ENCODE peak calls at places on chromosomes 7 and 10, in six cellular contexts. K is NCI-H2029 treated with DMSO at 0.1 percent for 48 hours, Q is amygdala, Z is endodermal cell, X is ovary, D is IMR-90. V is an unnamed sample.

GRCh38 chr10:28179490-28180099 is 123.3 kb downstream of the MPP7 start:
- DNase-seq in K (no peak), Z (no peak), D (peak), X (no peak), Q (no peak), V (peak)

GRCh38 chr10:6659451-6659850 is 79.4 kb upstream of the PRKCQ start:
- DNase-seq in K (no peak), Q (no peak), D (no peak), Z (no peak), X (no peak), V (no peak)

GRCh38 chr7:13259908-13260307 is 572.5 kb downstream of the ARL4A start:
- DNase-seq in X (no peak), K (no peak), D (no peak), Z (no peak), Q (no peak), V (no peak)

GRCh38 chr7:158407581-158408331 is 179.9 kb downstream of the PTPRN2 start:
- DNase-seq in Z (no peak), K (no peak), Q (no peak), X (no peak), D (no peak), V (peak)

GRCh38 chr7:70893985-70894722 is 237.8 kb upstream of the GALNT17 start:
- DNase-seq in D (no peak), K (no peak), Q (no peak), X (no peak), Z (peak), V (no peak)

GRCh38 chr10:90227259-90227658 is 525.9 kb downstream of the KIF20B start:
- DNase-seq in D (peak), K (no peak), Q (no peak), Z (no peak), X (no peak), V (no peak)

GRCh38 chr7:138024765-138025164 is 22.9 kb upstream of the CREB3L2 start:
- DNase-seq in K (no peak), X (no peak), D (no peak), Z (no peak), Q (no peak), V (no peak)

GRCh38 chr7:27148776-27149641 is 1.4 kb upstream of the HOXA6 start:
- DNase-seq in Q (no peak), K (no peak), Z (peak), X (no peak), D (no peak), V (no peak)

GRCh38 chr10:86944471-86944870 is 12.9 kb downstream of the MMRN2 start:
- DNase-seq in D (peak), Q (no peak), K (no peak), X (no peak), Z (no peak), V (no peak)

GRCh38 chr10:11646450-11646849 is 35.0 kb upstream of the USP6NL start:
- DNase-seq in X (no peak), K (no peak), Z (no peak), D (no peak), Q (no peak), V (peak)

GRCh38 chr10:478471-479245 is 210.8 kb downstream of the DIP2C start:
- DNase-seq in Z (peak), X (no peak), Q (no peak), D (no peak), K (no peak), V (no peak)

GRCh38 chr7:149071641-149072437 is 18.7 kb downstream of the ZNF786 start:
- DNase-seq in K (no peak), X (peak), Z (peak), D (peak), Q (no peak), V (no peak)

GRCh38 chr7:56062382-56062781 is 1.7 kb upstream of the SUMF2 start:
- DNase-seq in K (no peak), X (no peak), Z (no peak), D (peak), Q (no peak), V (no peak)

GRCh38 chr10:58637372-58637771 is 124.7 kb downstream of the BICC1 start:
- DNase-seq in K (no peak), X (no peak), Z (no peak), Q (no peak), D (no peak), V (no peak)

GRCh38 chr10:32377458-32378370 is 30.8 kb upstream of the EPC1 start:
- DNase-seq in Q (no peak), X (no peak), D (peak), Z (no peak), K (no peak), V (peak)

GRCh38 chr10:30701471-30702173 is 72.1 kb upstream of the LYZL2 start:
- DNase-seq in X (no peak), Q (no peak), D (peak), K (no peak), Z (no peak), V (peak)

GRCh38 chr10:71078454-71079145 is 133.8 kb upstream of the UNC5B start:
- DNase-seq in K (no peak), D (no peak), X (peak), Q (no peak), Z (peak), V (no peak)

GRCh38 chr7:110839866-110840265 is 251.1 kb upstream of the LRRN3 start:
- DNase-seq in X (peak), D (peak), Q (no peak), K (peak), Z (peak), V (peak)

GRCh38 chr7:155231941-155232340 is 65.7 kb upstream of the INSIG1 start:
- DNase-seq in K (no peak), X (no peak), D (no peak), Q (no peak), Z (no peak), V (no peak)

GRCh38 chr7:59986-60675 is 132.2 kb upstream of the FAM20C start:
- DNase-seq in D (no peak), Q (no peak), K (no peak), X (peak), Z (no peak), V (no peak)

GRCh38 chr10:30529373-30529998 is 95.5 kb downstream of the MAP3K8 start:
- DNase-seq in Q (no peak), D (no peak), K (no peak), Z (no peak), X (no peak), V (peak)

GRCh38 chr7:7228472-7228871 is 46.1 kb downstream of the C1GALT1 start:
- DNase-seq in Q (no peak), Z (no peak), X (no peak), D (peak), K (no peak), V (no peak)

GRCh38 chr7:5681979-5682546 is 99.4 kb downstream of the RNF216 start:
- DNase-seq in X (peak), D (no peak), Q (no peak), Z (no peak), K (no peak), V (no peak)

GRCh38 chr10:103652599-103653281 is 159.2 kb downstream of the NEURL1 start:
- DNase-seq in Q (no peak), K (peak), D (no peak), X (no peak), Z (no peak), V (no peak)

GRCh38 chr7:45685619-45686240 is 111.6 kb downstream of the ADCY1 start:
- DNase-seq in K (no peak), Z (peak), D (no peak), Q (no peak), X (no peak), V (no peak)

GRCh38 chr10:17617031-17617911 is at the start of gene HACD1:
- DNase-seq in Q (peak), X (peak), Z (peak), D (peak), K (no peak), V (peak)

GRCh38 chr10:3563298-3563697 is 221.7 kb downstream of the KLF6 start:
- DNase-seq in X (no peak), Q (no peak), K (no peak), D (no peak), Z (no peak), V (no peak)

GRCh38 chr7:17132726-17133125 is 165.7 kb upstream of the AHR start:
- DNase-seq in Z (no peak), Q (no peak), X (no peak), K (no peak), D (no peak), V (no peak)

GRCh38 chr10:99993994-99994689 is 15.6 kb downstream of the DNMBP start:
- DNase-seq in Z (no peak), X (no peak), Q (no peak), D (peak), K (no peak), V (peak)

GRCh38 chr10:7035111-7035761 is 375.6 kb downstream of the SFMBT2 start:
- DNase-seq in D (no peak), X (no peak), K (no peak), Q (no peak), Z (no peak), V (no peak)

GRCh38 chr7:45402480-45403218 is 171.5 kb upstream of the ADCY1 start:
- DNase-seq in D (peak), Q (no peak), Z (no peak), X (no peak), K (no peak), V (peak)

GRCh38 chr7:141362580-141363435 is 188.4 kb upstream of the AGK start:
- DNase-seq in Z (peak), K (no peak), D (peak), Q (no peak), X (no peak), V (no peak)

GRCh38 chr10:69312537-69312936 is 34.2 kb downstream of the HK1 start:
- DNase-seq in Z (no peak), X (no peak), D (no peak), Q (no peak), K (no peak), V (no peak)

GRCh38 chr10:102869290-102870198 is at the start of gene AS3MT:
- DNase-seq in Q (no peak), K (no peak), Z (peak), X (peak), D (no peak), V (no peak)

GRCh38 chr7:123198111-123198510 is 1.7 kb downstream of the SLC13A1 start:
- DNase-seq in X (no peak), Z (no peak), K (no peak), D (no peak), Q (no peak), V (no peak)

V was measured in RPMI8226.